ENCODE peak calls at places on chromosome 17, in ten cellular contexts. V is cardiac muscle cell, X is stomach, N is cardiac fibroblast, G is Caco-2, A is astrocyte of the cerebellum, Y is GM23338, B is coronary artery, T is suprapubic skin, R is lower lobe of right lung. D is an unnamed sample.

GRCh38 chr17:35214631-35215273 is 20.6 kb upstream of the SLC35G3 start:
- DNase-seq in B (no peak), V (no peak), T (no peak), R (no peak), A (no peak), G (no peak), Y (no peak), N (no peak), X (no peak), D (no peak)

GRCh38 chr17:29155235-29155965 is 24.8 kb downstream of the MYO18A start:
- DNase-seq in G (peak), R (peak), N (peak), V (no peak), T (no peak), X (peak), Y (no peak), A (no peak), B (no peak), D (peak)

GRCh38 chr17:49316889-49317288 is 45.2 kb downstream of the ZNF652 start:
- DNase-seq in X (no peak), V (no peak), Y (no peak), N (no peak), G (no peak), T (no peak), B (no peak), R (no peak), A (no peak), D (no peak)

GRCh38 chr17:56203430-56203829 is 50.2 kb downstream of the ANKFN1 start:
- DNase-seq in R (no peak), X (no peak), B (no peak), A (no peak), T (no peak), Y (no peak), V (no peak), N (no peak), G (no peak), D (no peak)

GRCh38 chr17:38442548-38442947 is 14.3 kb downstream of the ARHGAP23 start:
- DNase-seq in N (peak), G (no peak), V (no peak), Y (no peak), T (no peak), X (no peak), B (no peak), R (peak), A (no peak), D (peak)

GRCh38 chr17:14198013-14198412 is 38.6 kb downstream of the CDRT15 start:
- DNase-seq in R (peak), T (no peak), Y (peak), B (no peak), X (peak), A (no peak), G (peak), V (peak), N (no peak), D (peak)

GRCh38 chr17:2613089-2613808 is 19.8 kb downstream of the PAFAH1B1 start:
- DNase-seq in X (no peak), N (no peak), T (no peak), Y (no peak), B (no peak), R (no peak), A (no peak), G (no peak), V (no peak), D (no peak)

GRCh38 chr17:65173284-65173793 is 36.2 kb downstream of the RGS9 start:
- DNase-seq in V (peak), T (no peak), Y (peak), X (peak), B (no peak), G (no peak), A (no peak), N (peak), R (no peak), D (no peak)

GRCh38 chr17:82843904-82844640 is 4.2 kb upstream of the ZNF750 start:
- DNase-seq in G (no peak), Y (no peak), T (no peak), N (no peak), X (no peak), B (no peak), R (no peak), V (no peak), A (no peak), D (no peak)

GRCh38 chr17:18961634-18962493 is 9.9 kb downstream of the SLC5A10 start:
- DNase-seq in R (no peak), V (no peak), B (no peak), T (no peak), N (peak), A (no peak), G (no peak), X (no peak), Y (no peak), D (no peak)

GRCh38 chr17:5563451-5563850 is 20.9 kb downstream of the NLRP1 start:
- DNase-seq in X (no peak), B (no peak), Y (no peak), R (no peak), N (peak), A (no peak), V (no peak), G (no peak), T (no peak), D (no peak)

GRCh38 chr17:64736804-64737492 is 74.8 kb upstream of the SMURF2 start:
- DNase-seq in Y (peak), N (peak), B (no peak), G (peak), A (no peak), X (peak), T (no peak), R (no peak), V (no peak), D (no peak)

GRCh38 chr17:74337834-74338500 is 11.9 kb downstream of the KIF19 start:
- DNase-seq in N (no peak), V (no peak), B (no peak), R (no peak), Y (no peak), G (no peak), X (no peak), A (no peak), T (no peak), D (no peak)

GRCh38 chr17:45775148-45775547 is 9.0 kb upstream of the CRHR1 start:
- DNase-seq in X (no peak), A (no peak), G (no peak), V (no peak), N (no peak), R (no peak), T (no peak), B (no peak), Y (no peak), D (no peak)

GRCh38 chr17:80957461-80957941 is 34.1 kb upstream of the CHMP6 start:
- DNase-seq in N (no peak), A (no peak), V (no peak), T (peak), G (peak), Y (no peak), X (no peak), R (peak), B (no peak), D (peak)

GRCh38 chr17:3636908-3637373 is 381 bp downstream of the CTNS start:
- DNase-seq in V (peak), T (no peak), G (no peak), A (no peak), Y (peak), R (no peak), N (no peak), X (no peak), B (no peak), D (no peak)

GRCh38 chr17:42559076-42559475 is 2.9 kb upstream of the COASY start:
- DNase-seq in X (no peak), N (no peak), T (no peak), B (no peak), G (no peak), R (no peak), V (no peak), A (no peak), Y (no peak), D (no peak)

GRCh38 chr17:42537826-42538451 is 1.9 kb downstream of the NAGLU start:
- DNase-seq in X (no peak), B (no peak), Y (no peak), A (no peak), V (no peak), R (no peak), N (no peak), T (no peak), G (no peak), D (no peak)

GRCh38 chr17:79971651-79972050 is 64.0 kb downstream of the TBC1D16 start:
- DNase-seq in A (no peak), N (no peak), V (no peak), B (peak), X (no peak), Y (no peak), G (no peak), T (peak), R (peak), D (no peak)

GRCh38 chr17:55487727-55488436 is 23.4 kb downstream of the SMIM36 start:
- DNase-seq in G (no peak), A (no peak), N (peak), R (no peak), T (no peak), X (no peak), Y (no peak), B (no peak), V (no peak), D (no peak)

GRCh38 chr17:83161298-83162034 is 82.1 kb downstream of the METRNL start:
- DNase-seq in R (no peak), T (peak), G (no peak), N (peak), Y (no peak), V (no peak), B (peak), A (no peak), X (no peak), D (no peak)

GRCh38 chr17:27066315-27066714 is 227.6 kb upstream of the WSB1 start:
- DNase-seq in R (no peak), G (no peak), N (no peak), V (no peak), T (no peak), B (no peak), Y (no peak), A (no peak), X (no peak), D (no peak)

GRCh38 chr17:37829446-37830142 is 84.7 kb upstream of the HNF1B start:
- DNase-seq in T (no peak), X (no peak), R (no peak), Y (no peak), G (no peak), N (no peak), V (no peak), B (no peak), A (no peak), D (no peak)

GRCh38 chr17:58756246-58757161 is 850 bp downstream of the PPM1E start:
- DNase-seq in A (no peak), V (peak), N (no peak), G (no peak), T (no peak), Y (peak), R (no peak), B (no peak), X (no peak), D (no peak)

GRCh38 chr17:28549274-28550132 is 2.9 kb downstream of the UNC119 start:
- DNase-seq in N (no peak), V (no peak), R (no peak), T (no peak), X (no peak), Y (no peak), B (no peak), A (no peak), G (no peak), D (no peak)

GRCh38 chr17:59783221-59784016 is 76.0 kb downstream of the VMP1 start:
- DNase-seq in V (no peak), N (peak), Y (no peak), R (no peak), G (no peak), X (no peak), T (no peak), A (no peak), B (no peak), D (no peak)

GRCh38 chr17:46097497-46097896 is 95.7 kb downstream of the KANSL1 start:
- DNase-seq in A (no peak), G (no peak), X (no peak), T (no peak), R (no peak), Y (no peak), B (no peak), V (no peak), N (peak), D (no peak)

GRCh38 chr17:58531661-58532554 is 17.5 kb upstream of the MTMR4 start:
- DNase-seq in N (peak), G (peak), T (no peak), R (peak), B (no peak), A (no peak), Y (peak), X (peak), V (peak), D (peak)

GRCh38 chr17:40909351-40909750 is 24.3 kb upstream of the KRT20 start:
- DNase-seq in T (peak), X (peak), N (peak), Y (peak), B (peak), A (peak), R (peak), G (peak), V (peak), D (peak)

GRCh38 chr17:57986841-57987581 is 1.0 kb downstream of the VEZF1 start:
- DNase-seq in N (peak), Y (peak), G (peak), T (no peak), B (peak), R (peak), A (peak), X (peak), V (peak), D (peak)

GRCh38 chr17:978110-979093 is 1.2 kb downstream of the NXN start:
- DNase-seq in T (no peak), Y (no peak), R (no peak), X (peak), G (no peak), V (peak), N (peak), A (no peak), B (no peak), D (peak)

GRCh38 chr17:82272495-82273326 is 789 bp downstream of the CSNK1D start:
- DNase-seq in N (no peak), A (no peak), Y (peak), V (peak), B (no peak), X (no peak), G (no peak), R (peak), T (peak), D (peak)

GRCh38 chr17:59839646-59840328 is 53.0 kb downstream of the TUBD1 start:
- DNase-seq in T (no peak), Y (peak), N (peak), R (no peak), A (no peak), G (no peak), X (no peak), B (no peak), V (no peak), D (no peak)

GRCh38 chr17:13864551-13864950 is 204.8 kb upstream of the COX10 start:
- DNase-seq in G (no peak), B (no peak), Y (no peak), N (peak), T (no peak), X (no peak), V (no peak), R (no peak), A (peak), D (no peak)

GRCh38 chr17:49132699-49133364 is at the start of gene B4GALNT2:
- DNase-seq in A (no peak), X (peak), G (peak), T (peak), V (peak), B (no peak), Y (peak), R (peak), N (no peak), D (no peak)

GRCh38 chr17:32927724-32928526 is at the start of gene TMEM98:
- DNase-seq in N (peak), T (no peak), V (peak), R (no peak), A (no peak), B (peak), Y (peak), G (no peak), X (peak), D (no peak)

GRCh38 chr17:13230350-13230900 is 212.6 kb upstream of the ELAC2 start:
- DNase-seq in V (no peak), N (no peak), G (no peak), A (no peak), B (no peak), R (no peak), X (no peak), Y (no peak), T (no peak), D (no peak)

GRCh38 chr17:21282231-21282630 is 2.3 kb upstream of the MAP2K3 start:
- DNase-seq in A (peak), N (peak), T (peak), Y (no peak), R (no peak), V (no peak), G (no peak), B (peak), X (no peak), D (no peak)

DNA sequence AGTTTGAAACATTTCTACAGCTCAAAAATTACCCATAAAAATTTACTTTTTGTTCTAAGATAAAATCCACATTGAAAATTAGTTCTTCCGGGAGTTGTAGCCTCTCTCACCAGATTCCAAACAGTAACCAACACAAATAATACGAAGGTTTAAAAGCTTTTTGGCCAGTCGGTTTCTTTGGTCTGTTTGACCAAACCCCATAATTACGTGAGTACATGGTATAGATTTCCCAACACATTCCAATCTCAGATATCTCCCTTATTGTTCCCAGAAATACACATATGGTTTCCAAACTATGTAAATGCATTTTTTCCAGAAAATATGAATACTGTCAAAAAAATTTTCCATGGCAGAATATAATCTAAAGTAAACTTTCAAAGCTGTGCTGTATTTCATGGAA is 722.0 kb downstream of the KCNJ2 start:
- DNase-seq in G (no peak), A (no peak), X (no peak), R (no peak), B (no peak), T (no peak), N (peak), V (no peak), Y (no peak), D (no peak)
- H3K4me3 ChIP-seq in G (no peak), A (no peak), X (no peak), R (no peak), B (no peak), T (no peak), N (no peak), V (no peak), Y (no peak), D (no peak)

DNA sequence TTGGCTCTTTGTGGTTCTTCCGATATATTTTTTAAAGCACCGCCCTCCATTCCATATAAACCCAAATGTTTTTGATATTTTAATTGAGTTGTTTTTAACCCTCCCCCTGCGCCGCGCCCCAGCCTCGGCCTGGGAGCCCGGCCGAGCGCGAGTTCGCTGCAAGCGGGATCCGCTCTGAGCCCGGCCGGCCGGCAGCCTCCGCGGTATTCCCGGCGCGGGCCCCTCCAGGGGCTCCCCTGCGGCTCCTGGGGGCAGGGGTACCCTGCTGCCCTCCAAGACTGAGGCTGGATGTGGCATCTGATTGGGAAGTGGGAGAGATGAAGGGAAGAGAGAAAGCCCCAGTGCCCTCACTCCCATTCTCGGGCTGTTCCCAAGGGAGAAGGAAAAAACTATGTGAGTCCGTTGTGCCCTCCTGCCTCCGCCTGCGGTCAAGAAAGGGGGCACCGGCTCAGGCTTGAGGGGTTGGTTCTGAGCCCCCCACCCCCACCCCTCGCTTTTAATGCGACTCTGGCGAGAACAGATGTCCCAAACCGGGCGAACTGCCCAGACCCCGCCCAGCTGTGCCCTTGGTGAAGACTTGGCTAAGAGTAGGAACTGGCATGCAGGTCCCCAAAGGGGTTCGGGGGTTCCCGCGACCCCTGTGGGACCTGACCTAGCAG is 8.6 kb downstream of the NEUROD2 start:
- DNase-seq in G (no peak), A (no peak), T (no peak), Y (peak), X (no peak), R (no peak), N (no peak), V (no peak), B (no peak), D (no peak)
- H3K4me3 ChIP-seq in G (no peak), A (no peak), T (peak), Y (peak), X (no peak), R (no peak), N (no peak), V (no peak), B (peak), D (no peak)

DNA sequence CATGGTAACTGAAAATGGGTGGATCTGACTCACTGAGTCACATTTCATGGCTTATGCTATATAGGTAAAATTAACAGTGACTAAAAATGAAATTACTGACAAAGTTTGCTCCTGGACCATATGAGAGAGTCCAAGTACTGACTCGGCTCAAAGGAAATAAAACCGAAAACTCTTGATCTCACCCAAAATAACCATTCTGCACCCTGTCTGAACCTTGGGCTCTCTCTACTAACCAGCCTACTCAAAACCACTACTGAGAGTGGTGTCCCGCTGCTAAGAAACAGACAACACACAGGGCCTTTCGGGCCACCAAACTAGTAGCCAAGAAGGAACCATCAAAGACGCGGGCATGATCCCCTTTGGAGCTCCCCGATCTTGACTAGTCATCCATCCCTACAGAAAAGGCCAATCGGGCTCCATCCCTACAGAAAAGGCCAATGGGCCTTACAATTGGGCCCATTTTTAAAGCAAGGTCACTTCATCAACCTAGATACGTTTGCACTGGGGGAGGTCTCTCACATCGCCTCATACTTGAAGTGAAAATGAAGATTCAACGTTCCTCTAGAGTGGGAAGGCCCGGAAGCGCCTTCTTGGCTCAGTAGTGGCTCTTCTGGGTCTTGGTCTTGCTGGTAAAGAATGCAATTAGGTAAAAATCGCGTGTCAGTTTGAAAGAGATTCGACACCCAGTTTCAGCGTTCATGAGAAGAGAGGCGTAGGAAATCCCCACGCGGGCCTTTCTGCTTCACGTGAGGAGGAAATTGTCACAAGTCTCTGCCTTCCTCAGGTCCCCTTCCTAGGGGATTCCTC is 715 bp upstream of the ZPBP2 start:
- DNase-seq in A (no peak), X (no peak), V (no peak), Y (no peak), B (no peak), N (no peak), T (no peak), R (no peak), G (no peak), D (no peak)
- H3K4me3 ChIP-seq in A (no peak), X (peak), V (no peak), Y (no peak), B (no peak), N (no peak), T (no peak), R (peak), G (no peak), D (no peak)

GRCh38 chr17:9465216-9465921 is 110.3 kb downstream of the STX8 start:
- DNase-seq in T (no peak), R (no peak), G (no peak), N (peak), V (peak), X (no peak), B (no peak), Y (no peak), A (no peak), D (no peak)
- H3K4me3 ChIP-seq in T (peak), R (no peak), G (no peak), N (no peak), V (no peak), X (no peak), B (no peak), Y (no peak), A (no peak), D (no peak)

DNA sequence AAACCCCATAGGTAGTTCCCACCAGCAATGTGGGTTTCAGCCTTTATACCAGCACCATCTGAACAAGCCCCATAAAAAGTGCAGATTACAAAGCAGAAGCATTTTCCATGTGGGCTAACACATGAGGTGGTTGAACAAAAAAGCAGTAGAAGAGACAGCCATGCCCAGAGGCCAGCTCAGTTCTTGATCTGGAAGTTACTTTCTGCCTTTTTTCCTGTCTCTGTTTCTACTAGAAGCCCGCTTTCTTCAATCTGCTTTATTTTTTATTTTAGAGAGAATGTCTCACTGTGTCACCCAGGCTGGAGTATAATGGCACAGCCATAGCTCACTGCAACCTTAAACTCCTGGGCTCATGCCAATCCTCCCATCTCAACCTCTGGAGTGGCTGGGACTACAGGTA is 31.5 kb upstream of the APOH start:
- DNase-seq in Y (no peak), G (no peak), B (no peak), T (no peak), X (no peak), V (no peak), N (no peak), A (no peak), R (no peak), D (no peak)
- H3K4me3 ChIP-seq in Y (no peak), G (no peak), B (no peak), T (no peak), X (no peak), V (no peak), N (no peak), A (no peak), R (no peak), D (no peak)

GRCh38 chr17:62807812-62808575 is at the start of gene MARCHF10:
- DNase-seq in X (peak), B (no peak), T (no peak), R (peak), Y (peak), G (peak), V (no peak), A (no peak), N (no peak), D (no peak)
- H3K4me3 ChIP-seq in X (peak), B (peak), T (peak), R (peak), Y (peak), G (no peak), V (peak), A (peak), N (peak), D (peak)

D was measured in heart left ventricle.